ENCODE peak calls at places on chromosomes 5 and 9, in four cellular contexts. L is fibroblast of mammary gland; A is HCEC 1CT; H is stimulated activated CD8-positive, alpha-beta memory T cell treated with anti-CD3 and anti-CD28 coated beads, Interleukin-15, amount 100 ng/mL, for 1 hour. Y is an unnamed sample.

GRCh38 chr9:6444108-6444507 is 31.1 kb downstream of the UHRF2 start:
- DNase-seq in L (no peak), A (no peak), H (no peak), Y (no peak)

GRCh38 chr5:548256-548655 is 24.0 kb upstream of the SLC9A3 start:
- DNase-seq in L (peak), A (peak), H (no peak), Y (peak)

GRCh38 chr5:55151923-55152842 is 7.8 kb upstream of the GPX8 start:
- DNase-seq in L (peak), A (peak), H (no peak), Y (peak)

GRCh38 chr9:133607976-133608375 is 1.2 kb downstream of the FAM163B start:
- DNase-seq in L (no peak), A (no peak), H (no peak), Y (no peak)

GRCh38 chr5:139638736-139639618 is 9.2 kb upstream of the CXXC5 start:
- DNase-seq in L (no peak), A (no peak), H (no peak), Y (no peak)

GRCh38 chr5:68714810-68715209 is 379.0 kb upstream of the SLC30A5 start:
- DNase-seq in L (no peak), A (no peak), H (no peak), Y (no peak)

GRCh38 chr5:128764910-128765309 is 200.4 kb upstream of the SLC27A6 start:
- DNase-seq in L (no peak), A (no peak), H (no peak), Y (no peak)

GRCh38 chr9:38087934-38088925 is 19.2 kb upstream of the SHB start:
- DNase-seq in L (peak), A (peak), H (peak), Y (peak)

GRCh38 chr9:136045595-136046554 is 49.2 kb downstream of the NACC2 start:
- DNase-seq in L (peak), A (no peak), H (no peak), Y (no peak)

GRCh38 chr9:752201-752600 is 89.3 kb upstream of the DMRT1 start:
- DNase-seq in L (peak), A (peak), H (no peak), Y (peak)

GRCh38 chr9:93003552-93004407 is 54.7 kb upstream of the SUSD3 start:
- DNase-seq in L (peak), A (peak), H (peak), Y (peak)

GRCh38 chr5:163566678-163567077 is 61.3 kb downstream of the MAT2B start:
- DNase-seq in L (no peak), A (no peak), H (no peak), Y (no peak)

GRCh38 chr5:60287174-60287771 is 393.7 kb upstream of the PDE4D start:
- DNase-seq in L (peak), A (peak), H (no peak), Y (peak)

GRCh38 chr9:130191068-130191748 is 19.0 kb downstream of the NCS1 start:
- DNase-seq in L (no peak), A (no peak), H (no peak), Y (no peak)

GRCh38 chr5:141039517-141039916 is 11.7 kb upstream of the PCDHB1 start:
- DNase-seq in L (no peak), A (no peak), H (no peak), Y (no peak)

GRCh38 chr5:16935271-16936149 is 578 bp downstream of the MYO10 start:
- DNase-seq in L (peak), A (peak), H (no peak), Y (peak)

GRCh38 chr5:177553671-177554429 is 513 bp downstream of the FAM193B start:
- DNase-seq in L (no peak), A (peak), H (no peak), Y (peak)

GRCh38 chr9:137379761-137380161 is 43.2 kb downstream of the EXD3 start:
- DNase-seq in L (no peak), A (no peak), H (no peak), Y (no peak)

GRCh38 chr5:53161876-53162275 is 52.3 kb upstream of the MOCS2 start:
- DNase-seq in L (peak), A (peak), H (no peak), Y (peak)

GRCh38 chr5:125584119-125584518 is 837.7 kb upstream of the ZNF608 start:
- DNase-seq in L (no peak), A (no peak), H (no peak), Y (no peak)

GRCh38 chr9:38026840-38027527 is 42.0 kb downstream of the SHB start:
- DNase-seq in L (no peak), A (no peak), H (no peak), Y (no peak)

GRCh38 chr9:128393171-128393761 is 22.1 kb downstream of the URM1 start:
- DNase-seq in L (no peak), A (no peak), H (no peak), Y (no peak)

GRCh38 chr9:129333961-129334743 is 156.1 kb upstream of the IER5L start:
- DNase-seq in L (peak), A (peak), H (no peak), Y (peak)

GRCh38 chr5:110852053-110852452 is 113.2 kb downstream of the SLC25A46 start:
- DNase-seq in L (no peak), A (no peak), H (no peak), Y (no peak)